ENCODE peak calls at places on chromosome 1, in eight cellular contexts. D is adrenal gland, A is GM23338, Z is SJSA1, P is A673, L is neuronal stem cell, C is IMR-90, J is thoracic aorta. V is an unnamed sample.
A peak's percentile ranks its signal among the peaks of the same experiment; 100 is the strongest.

GRCh38 chr1:25030674-25031589 is 100.9 kb upstream of the RUNX3 start:
- DNase-seq in P (no peak), D (no peak), Z (no peak), L (no peak), J (no peak), A (no peak), C (peak; percentile 23), V (no peak)

GRCh38 chr1:144101397-144102050 is 129.7 kb upstream of the FAM72C start:
- DNase-seq in L (no peak), C (no peak), P (peak; percentile 2), D (peak; percentile 15), J (peak; percentile 7), Z (peak; percentile 67), A (no peak), V (peak; percentile 72)

GRCh38 chr1:10755977-10756521 is 40.4 kb downstream of the CASZ1 start:
- DNase-seq in A (no peak), L (no peak), P (peak; percentile 78), C (no peak), D (peak; percentile 30), Z (no peak), J (no peak), V (no peak)

GRCh38 chr1:104592926-104593325 is 843.2 kb downstream of the AMY1C start:
- DNase-seq in J (no peak), A (no peak), D (no peak), L (no peak), P (no peak), C (no peak), Z (no peak), V (no peak)

GRCh38 chr1:104064391-104064790 is 314.7 kb downstream of the AMY1C start:
- DNase-seq in L (no peak), P (no peak), C (no peak), D (no peak), Z (peak; percentile 80), A (no peak), J (no peak), V (no peak)

GRCh38 chr1:186681136-186681535 is 913 bp upstream of the PTGS2 start:
- DNase-seq in A (no peak), C (peak; percentile 6), P (no peak), D (no peak), J (no peak), L (no peak), Z (no peak), V (no peak)

GRCh38 chr1:153745417-153745816 is 17.6 kb downstream of the INTS3 start:
- DNase-seq in L (no peak), D (no peak), Z (no peak), J (no peak), C (no peak), P (peak; percentile 41), A (peak; percentile 93), V (no peak)

GRCh38 chr1:10856253-10856683 is 59.8 kb upstream of the CASZ1 start:
- DNase-seq in L (no peak), A (no peak), D (no peak), C (no peak), Z (no peak), P (no peak), J (no peak), V (no peak)

GRCh38 chr1:207495816-207496792 is at the start of gene CR1:
- DNase-seq in L (peak; percentile 31), D (peak; percentile 19), Z (no peak), P (no peak), C (no peak), J (no peak), A (peak; percentile 55), V (no peak)

GRCh38 chr1:98371767-98372166 is 289.8 kb upstream of the SNX7 start:
- DNase-seq in J (no peak), D (no peak), C (no peak), P (no peak), L (no peak), A (no peak), Z (no peak), V (no peak)

GRCh38 chr1:167430134-167430848 is 88.0 kb downstream of the CD247 start:
- DNase-seq in P (peak; percentile 39), J (no peak), A (peak; percentile 80), C (no peak), D (no peak), Z (no peak), L (no peak), V (no peak)

GRCh38 chr1:156992215-156992614 is 53.3 kb downstream of the ARHGEF11 start:
- DNase-seq in D (no peak), C (no peak), Z (no peak), A (no peak), L (no peak), J (no peak), P (no peak), V (no peak)

GRCh38 chr1:214012418-214012817 is 24.6 kb downstream of the PROX1 start:
- DNase-seq in A (no peak), L (no peak), P (no peak), Z (no peak), D (no peak), J (no peak), C (no peak), V (no peak)

GRCh38 chr1:221487781-221488520 is 253.9 kb downstream of the DUSP10 start:
- DNase-seq in J (no peak), A (no peak), D (no peak), Z (no peak), L (no peak), C (peak; percentile 89), P (no peak), V (no peak)

GRCh38 chr1:151990856-151991198 is 2.8 kb downstream of the S100A10 start:
- DNase-seq in A (no peak), L (no peak), P (no peak), D (peak; percentile 65), C (peak; percentile 79), Z (peak; percentile 86), J (no peak), V (no peak)

DNA sequence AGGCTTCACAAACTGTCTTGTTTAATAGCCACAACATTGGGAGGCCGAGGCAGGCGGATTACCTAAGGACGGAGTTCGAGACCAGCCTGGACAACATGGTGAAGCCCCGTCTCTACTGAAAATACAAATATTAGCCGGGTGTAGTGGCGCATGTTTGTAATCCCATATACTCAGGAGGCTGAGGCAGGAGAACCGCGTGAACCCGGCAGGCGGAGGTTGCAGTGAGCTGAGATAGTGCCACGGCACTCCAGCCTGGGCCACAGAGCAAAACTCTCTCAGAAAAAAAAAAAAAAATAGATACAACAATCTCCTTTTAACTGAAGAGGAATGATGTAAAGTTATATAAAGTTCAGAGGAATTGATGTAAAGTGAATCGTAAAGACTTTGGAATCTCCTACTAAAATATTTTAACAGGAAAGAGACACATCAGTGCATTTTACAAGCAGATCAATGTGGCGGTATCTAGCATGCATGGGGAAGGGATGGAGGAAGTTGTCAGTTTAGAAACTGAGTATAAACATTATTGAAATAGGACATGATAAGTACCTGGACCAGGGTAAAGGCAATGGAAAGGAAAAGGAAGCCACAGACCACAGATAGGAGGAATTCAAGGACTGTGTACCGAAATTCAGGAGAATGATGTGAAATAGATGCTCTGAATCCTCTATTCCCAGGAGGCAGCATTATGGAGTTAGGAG is 41.5 kb downstream of the PTPRC start:
- DNase-seq in Z (no peak), C (no peak), D (no peak), A (no peak), L (no peak), J (no peak), P (no peak), V (no peak)
- H3K27ac ChIP-seq in Z (no peak overlapping the region), C (no peak overlapping the region), D (no peak overlapping the region), A (no peak overlapping the region), L (no peak overlapping the region), J (no peak overlapping the region), P (no peak overlapping the region), V (no peak overlapping the region)

DNA sequence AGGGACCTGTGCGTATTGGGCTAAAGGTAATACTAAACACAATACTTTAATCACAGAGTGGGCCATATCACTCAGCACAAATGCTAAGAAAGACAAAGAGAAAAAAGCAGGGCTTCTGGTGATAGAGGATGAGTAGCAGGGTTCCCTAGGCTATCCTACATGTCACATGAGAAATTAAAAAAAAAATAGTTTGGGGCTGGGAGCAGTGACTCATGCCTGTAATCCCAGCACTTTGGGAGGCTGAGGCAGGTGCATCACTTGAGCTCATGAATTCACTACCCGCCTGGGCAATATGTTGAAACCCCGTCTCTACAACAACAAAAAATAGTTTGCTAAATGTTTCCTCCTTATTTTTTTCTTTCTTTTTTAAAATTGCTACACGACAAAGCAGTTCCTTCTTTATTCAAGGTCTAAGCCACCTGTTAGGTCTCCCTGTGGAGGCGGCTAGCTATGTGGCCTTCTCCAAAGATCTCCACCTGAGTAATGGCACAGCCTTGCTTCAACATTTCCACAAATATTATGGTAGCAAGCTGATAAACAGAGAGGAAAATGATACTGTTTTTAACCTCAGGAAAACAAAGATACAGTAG is 1.5 kb downstream of the ENSA start:
- DNase-seq in C (no peak), D (no peak), P (no peak), Z (no peak), A (no peak), J (no peak), L (no peak), V (no peak)
- H3K27ac ChIP-seq in C (no peak overlapping the region), D (no peak overlapping the region), P (peak overlapping the region; percentile 98), Z (no peak overlapping the region), A (peak overlapping the region; percentile 48), J (no peak overlapping the region), L (no peak overlapping the region), V (peak overlapping the region; percentile 42)

GRCh38 chr1:67540025-67540732 is 110.0 kb upstream of the SERBP1 start:
- DNase-seq in C (no peak), P (no peak), J (no peak), Z (no peak), L (no peak), D (no peak), A (no peak), V (no peak)

GRCh38 chr1:67537647-67538018 is 107.4 kb upstream of the SERBP1 start:
- DNase-seq in P (no peak), J (no peak), A (no peak), Z (no peak), L (no peak), D (no peak), C (no peak), V (no peak)

GRCh38 chr1:67542747-67543146 is 112.5 kb upstream of the SERBP1 start:
- DNase-seq in L (no peak), P (no peak), Z (no peak), C (no peak), J (no peak), D (no peak), A (no peak), V (no peak)

GRCh38 chr1:67536957-67537646 is 106.9 kb upstream of the SERBP1 start:
- DNase-seq in L (no peak), D (no peak), J (no peak), Z (no peak), P (no peak), C (no peak), A (no peak), V (no peak)

DNA sequence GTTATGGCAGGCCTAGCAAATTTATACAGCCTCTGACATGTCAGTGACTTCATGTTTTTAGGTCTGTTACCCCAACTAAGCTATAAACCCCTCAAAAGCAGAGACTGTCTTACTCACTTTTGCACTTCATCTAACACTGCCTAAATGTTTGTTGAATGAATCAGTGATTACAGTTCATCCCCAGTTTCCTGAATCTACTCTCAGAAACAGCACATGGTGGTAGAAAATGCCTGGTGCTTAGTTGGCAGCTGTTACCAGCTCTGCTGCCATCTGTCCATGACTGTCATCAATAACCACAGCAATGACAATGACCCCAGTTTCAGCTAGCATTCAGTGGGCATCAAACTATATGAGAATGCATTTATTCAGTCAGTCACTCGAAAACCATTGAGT is 110.5 kb upstream of the SERBP1 start:
- DNase-seq in J (no peak), C (peak; percentile 31), A (no peak), P (no peak), D (no peak), L (no peak), Z (no peak), V (no peak)
- H3K27ac ChIP-seq in J (no peak overlapping the region), C (no peak overlapping the region), A (no peak overlapping the region), P (no peak overlapping the region), D (no peak overlapping the region), L (no peak overlapping the region), Z (no peak overlapping the region), V (no peak overlapping the region)

GRCh38 chr1:109315288-109315687 is 8.5 kb upstream of the MYBPHL start:
- DNase-seq in A (no peak), P (no peak), C (no peak), Z (no peak), D (no peak), L (no peak), J (no peak), V (no peak)
- H3K27ac ChIP-seq in A (no peak overlapping the region), P (no peak overlapping the region), C (no peak overlapping the region), Z (no peak overlapping the region), D (no peak overlapping the region), L (no peak overlapping the region), J (no peak overlapping the region), V (peak overlapping the region; percentile 97)